ENCODE peak calls at places on chromosomes 2 and 18, in eight cellular contexts. One of them, this sample, is unnamed.
A peak's percentile ranks its signal among the peaks of the same experiment; 100 is the strongest.

GRCh38 chr2:54942373-54942772 is 107.9 kb downstream of the RTN4 start:
- DNase-seq in GM12865: no peak
- DNase-seq in Calu3: no peak
- DNase-seq in uterus: no peak
- DNase-seq in AG09309: no peak
- DNase-seq in neural progenitor cell: no peak
- DNase-seq in A549: no peak
- DNase-seq in Peyer's patch: no peak
- DNase-seq in this sample: no peak

GRCh38 chr18:22827741-22828140 is 105.4 kb upstream of the RBBP8 start:
- DNase-seq in Peyer's patch: no peak
- DNase-seq in Calu3: no peak
- DNase-seq in GM12865: no peak
- DNase-seq in neural progenitor cell: no peak
- DNase-seq in uterus: no peak
- DNase-seq in A549: no peak
- DNase-seq in AG09309: no peak
- DNase-seq in this sample: no peak

GRCh38 chr2:40097691-40098376 is 318.8 kb upstream of the THUMPD2 start:
- DNase-seq in GM12865: no peak
- DNase-seq in AG09309: peak; percentile 63
- DNase-seq in A549: peak; percentile 9
- DNase-seq in neural progenitor cell: no peak
- DNase-seq in Peyer's patch: no peak
- DNase-seq in Calu3: no peak
- DNase-seq in uterus: no peak
- DNase-seq in this sample: no peak

GRCh38 chr2:213216461-213216860 is 65.0 kb upstream of the IKZF2 start:
- DNase-seq in neural progenitor cell: no peak
- DNase-seq in AG09309: no peak
- DNase-seq in Calu3: peak; percentile 5
- DNase-seq in GM12865: no peak
- DNase-seq in A549: no peak
- DNase-seq in Peyer's patch: no peak
- DNase-seq in uterus: no peak
- DNase-seq in this sample: no peak

GRCh38 chr2:218026676-218027425 is 24.1 kb upstream of the TNS1 start:
- DNase-seq in uterus: no peak
- DNase-seq in Peyer's patch: no peak
- DNase-seq in AG09309: no peak
- DNase-seq in neural progenitor cell: no peak
- DNase-seq in Calu3: no peak
- DNase-seq in A549: no peak
- DNase-seq in GM12865: no peak
- DNase-seq in this sample: no peak

GRCh38 chr18:14908541-14908940 is 160.6 kb downstream of the ANKRD30B start:
- DNase-seq in Peyer's patch: no peak
- DNase-seq in GM12865: no peak
- DNase-seq in uterus: no peak
- DNase-seq in Calu3: no peak
- DNase-seq in AG09309: no peak
- DNase-seq in A549: no peak
- DNase-seq in neural progenitor cell: no peak
- DNase-seq in this sample: no peak

GRCh38 chr2:55891671-55892071 is 31.9 kb downstream of the EFEMP1 start:
- DNase-seq in AG09309: no peak
- DNase-seq in uterus: no peak
- DNase-seq in GM12865: no peak
- DNase-seq in A549: no peak
- DNase-seq in Calu3: no peak
- DNase-seq in Peyer's patch: no peak
- DNase-seq in neural progenitor cell: no peak
- DNase-seq in this sample: no peak

GRCh38 chr2:170221317-170222288 is 43.7 kb downstream of the MYO3B start:
- DNase-seq in A549: peak; percentile 9
- DNase-seq in Peyer's patch: no peak
- DNase-seq in AG09309: no peak
- DNase-seq in GM12865: no peak
- DNase-seq in Calu3: no peak
- DNase-seq in uterus: no peak
- DNase-seq in neural progenitor cell: no peak
- DNase-seq in this sample: no peak

GRCh38 chr2:32572030-32572429 is 55.8 kb upstream of the TTC27 start:
- DNase-seq in Peyer's patch: no peak
- DNase-seq in Calu3: no peak
- DNase-seq in AG09309: no peak
- DNase-seq in neural progenitor cell: no peak
- DNase-seq in GM12865: no peak
- DNase-seq in A549: no peak
- DNase-seq in uterus: no peak
- DNase-seq in this sample: no peak

GRCh38 chr2:216761119-216761518 is 65.8 kb upstream of the IGFBP5 start:
- DNase-seq in Calu3: no peak
- DNase-seq in AG09309: no peak
- DNase-seq in uterus: no peak
- DNase-seq in A549: no peak
- DNase-seq in GM12865: no peak
- DNase-seq in neural progenitor cell: no peak
- DNase-seq in Peyer's patch: no peak
- DNase-seq in this sample: no peak

GRCh38 chr2:9650119-9650821 is 19.5 kb upstream of the YWHAQ start:
- DNase-seq in A549: no peak
- DNase-seq in uterus: no peak
- DNase-seq in AG09309: no peak
- DNase-seq in Calu3: no peak
- DNase-seq in GM12865: no peak
- DNase-seq in neural progenitor cell: no peak
- DNase-seq in Peyer's patch: no peak
- DNase-seq in this sample: no peak

GRCh38 chr2:239026711-239027430 is 179.0 kb downstream of the TWIST2 start:
- DNase-seq in Calu3: no peak
- DNase-seq in Peyer's patch: no peak
- DNase-seq in uterus: no peak
- DNase-seq in A549: no peak
- DNase-seq in neural progenitor cell: peak; percentile 62
- DNase-seq in GM12865: no peak
- DNase-seq in AG09309: no peak
- DNase-seq in this sample: no peak

GRCh38 chr2:105786231-105787230 is 41.8 kb downstream of the NCK2 start:
- DNase-seq in A549: no peak
- DNase-seq in neural progenitor cell: no peak
- DNase-seq in Calu3: no peak
- DNase-seq in GM12865: no peak
- DNase-seq in uterus: no peak
- DNase-seq in AG09309: no peak
- DNase-seq in Peyer's patch: no peak
- DNase-seq in this sample: no peak

DNA sequence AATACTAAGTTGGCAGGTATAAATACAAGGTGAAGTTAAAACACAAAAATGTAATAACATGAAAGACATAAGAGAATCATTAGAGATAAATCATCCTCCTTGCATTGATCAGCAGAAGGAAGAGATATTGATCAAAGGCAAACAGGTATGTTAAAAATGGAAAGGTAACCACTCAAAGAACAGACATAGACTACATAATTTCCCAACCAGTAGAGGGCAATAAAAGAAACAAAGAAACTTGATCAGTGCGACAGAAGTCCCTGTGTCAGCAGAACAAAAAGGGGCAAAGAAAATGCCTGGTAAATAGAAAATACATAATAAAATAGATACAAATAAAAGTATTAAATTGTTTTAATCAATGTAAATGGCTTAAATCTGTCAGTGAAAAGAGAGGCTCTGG is 53.6 kb downstream of the FAM228A start:
- DNase-seq in neural progenitor cell: no peak
- DNase-seq in GM12865: no peak
- DNase-seq in A549: peak; percentile 25
- DNase-seq in Calu3: no peak
- DNase-seq in AG09309: no peak
- DNase-seq in uterus: no peak
- DNase-seq in Peyer's patch: no peak
- DNase-seq in this sample: peak; percentile 30
- TF ChIP-seq CTCF in neural progenitor cell: peak; percentile 34
- TF ChIP-seq CTCF in GM12865: peak; percentile 13
- TF ChIP-seq CTCF in A549: peak; percentile 70
- TF ChIP-seq CTCF in Calu3: peak; percentile 34
- TF ChIP-seq CTCF in AG09309: peak; percentile 17
- TF ChIP-seq CTCF in uterus: peak; percentile 5
- TF ChIP-seq CTCF in Peyer's patch: no peak
- TF ChIP-seq CTCF in this sample: no peak

GRCh38 chr2:65429799-65430514 is 2.4 kb downstream of the SPRED2 start:
- DNase-seq in GM12865: no peak
- DNase-seq in Calu3: no peak
- DNase-seq in uterus: peak; percentile 18
- DNase-seq in Peyer's patch: no peak
- DNase-seq in neural progenitor cell: peak; percentile 19
- DNase-seq in A549: no peak
- DNase-seq in AG09309: no peak
- DNase-seq in this sample: no peak

GRCh38 chr2:65430515-65431416 is 1.6 kb downstream of the SPRED2 start:
- DNase-seq in neural progenitor cell: peak; percentile 73
- DNase-seq in Calu3: peak; percentile 70
- DNase-seq in uterus: peak; percentile 50
- DNase-seq in GM12865: peak; percentile 60
- DNase-seq in Peyer's patch: peak; percentile 64
- DNase-seq in A549: peak; percentile 78
- DNase-seq in AG09309: no peak
- DNase-seq in this sample: peak; percentile 50

GRCh38 chr2:65431417-65432226 is 777 bp downstream of the SPRED2 start:
- DNase-seq in Peyer's patch: peak; percentile 57
- DNase-seq in uterus: peak; percentile 40
- DNase-seq in GM12865: peak; percentile 65
- DNase-seq in AG09309: no peak
- DNase-seq in Calu3: peak; percentile 33
- DNase-seq in A549: peak; percentile 49
- DNase-seq in neural progenitor cell: peak; percentile 72
- DNase-seq in this sample: peak; percentile 73

GRCh38 chr2:65434592-65435241 is 2.3 kb upstream of the SPRED2 start:
- DNase-seq in neural progenitor cell: no peak
- DNase-seq in A549: no peak
- DNase-seq in AG09309: no peak
- DNase-seq in GM12865: no peak
- DNase-seq in uterus: no peak
- DNase-seq in Peyer's patch: no peak
- DNase-seq in Calu3: no peak
- DNase-seq in this sample: no peak

DNA sequence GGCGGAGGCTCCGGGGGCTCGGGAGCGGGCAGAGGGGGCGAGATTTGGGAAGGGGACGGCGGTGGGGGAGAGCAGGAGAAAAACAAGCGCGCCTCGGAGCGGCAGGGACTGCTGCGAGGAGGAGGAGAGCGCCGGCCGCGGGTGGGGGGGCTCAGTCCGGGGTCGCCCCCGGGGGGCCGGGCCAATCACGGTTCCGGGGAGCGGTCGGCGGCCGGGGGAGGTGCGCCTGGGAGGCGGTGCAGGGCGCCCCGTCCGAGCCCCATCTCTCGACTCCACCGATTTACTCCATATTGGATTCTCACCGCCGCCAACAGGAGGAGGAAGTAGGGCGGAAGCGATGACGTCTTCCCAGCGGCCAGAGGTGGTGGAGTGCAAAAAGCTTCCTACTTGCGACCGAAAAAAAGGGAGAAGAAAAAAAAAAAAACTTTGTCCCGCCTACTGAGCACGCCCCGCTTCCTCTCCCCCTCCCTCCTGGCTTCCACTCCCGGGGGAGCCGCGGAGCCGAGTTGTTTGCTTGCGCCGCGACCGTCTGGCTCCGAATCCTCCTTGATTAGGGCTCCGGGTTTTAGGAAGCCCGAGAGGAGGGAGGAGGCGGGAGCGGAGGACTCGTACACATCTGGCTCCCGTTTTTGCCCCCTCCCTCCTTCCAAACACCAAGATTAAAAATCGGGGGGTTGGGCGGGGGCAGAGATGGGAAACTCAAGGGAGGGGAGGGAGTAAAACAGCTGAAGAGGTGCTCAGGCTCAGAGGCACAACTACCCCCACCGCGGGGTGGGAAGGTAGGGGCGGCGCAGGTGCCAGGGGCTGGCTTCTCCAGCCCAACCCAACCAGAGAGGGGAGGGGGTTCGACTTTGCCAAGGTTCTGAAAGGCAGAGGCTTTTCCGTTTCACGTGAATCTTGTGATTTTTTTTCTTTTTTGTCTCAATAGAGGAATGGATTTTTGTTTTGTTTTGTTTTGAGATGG is at the start of gene SPRED2:
- DNase-seq in neural progenitor cell: peak; percentile 96
- DNase-seq in GM12865: peak; percentile 83
- DNase-seq in AG09309: peak; percentile 90
- DNase-seq in A549: peak; percentile 96
- DNase-seq in uterus: peak; percentile 93
- DNase-seq in Peyer's patch: peak; percentile 75
- DNase-seq in Calu3: peak; percentile 87
- DNase-seq in this sample: peak; percentile 80
- TF ChIP-seq CTCF in neural progenitor cell: peak; percentile 9
- TF ChIP-seq CTCF in GM12865: peak; percentile 3
- TF ChIP-seq CTCF in AG09309: no peak
- TF ChIP-seq CTCF in A549: peak; percentile 9
- TF ChIP-seq CTCF in uterus: no peak
- TF ChIP-seq CTCF in Peyer's patch: no peak
- TF ChIP-seq CTCF in Calu3: no peak
- TF ChIP-seq CTCF in this sample: no peak

GRCh38 chr2:3001595-3002184 is 375.9 kb downstream of the EIPR1 start:
- DNase-seq in GM12865: peak; percentile 35
- DNase-seq in A549: peak; percentile 42
- DNase-seq in Peyer's patch: no peak
- DNase-seq in uterus: no peak
- DNase-seq in AG09309: no peak
- DNase-seq in Calu3: peak; percentile 7
- DNase-seq in neural progenitor cell: peak; percentile 21
- DNase-seq in this sample: no peak
- TF ChIP-seq CTCF in GM12865: peak; percentile 28
- TF ChIP-seq CTCF in A549: peak; percentile 31
- TF ChIP-seq CTCF in Peyer's patch: no peak
- TF ChIP-seq CTCF in uterus: no peak
- TF ChIP-seq CTCF in AG09309: peak; percentile 31
- TF ChIP-seq CTCF in Calu3: no peak
- TF ChIP-seq CTCF in neural progenitor cell: peak; percentile 16
- TF ChIP-seq CTCF in this sample: no peak

GRCh38 chr2:161119483-161119882 is 40.7 kb upstream of the TANK start:
- DNase-seq in neural progenitor cell: no peak
- DNase-seq in Peyer's patch: no peak
- DNase-seq in GM12865: peak; percentile 34
- DNase-seq in uterus: no peak
- DNase-seq in Calu3: no peak
- DNase-seq in A549: no peak
- DNase-seq in AG09309: no peak
- DNase-seq in this sample: no peak

GRCh38 chr2:161115605-161116097 is 44.6 kb upstream of the TANK start:
- DNase-seq in uterus: no peak
- DNase-seq in GM12865: no peak
- DNase-seq in Peyer's patch: no peak
- DNase-seq in A549: no peak
- DNase-seq in Calu3: no peak
- DNase-seq in AG09309: no peak
- DNase-seq in neural progenitor cell: no peak
- DNase-seq in this sample: no peak

GRCh38 chr2:161116463-161116960 is 43.7 kb upstream of the TANK start:
- DNase-seq in AG09309: no peak
- DNase-seq in neural progenitor cell: no peak
- DNase-seq in A549: no peak
- DNase-seq in GM12865: no peak
- DNase-seq in Calu3: no peak
- DNase-seq in Peyer's patch: no peak
- DNase-seq in uterus: no peak
- DNase-seq in this sample: no peak

GRCh38 chr2:161118722-161119121 is 41.5 kb upstream of the TANK start:
- DNase-seq in Calu3: no peak
- DNase-seq in neural progenitor cell: no peak
- DNase-seq in A549: no peak
- DNase-seq in AG09309: no peak
- DNase-seq in Peyer's patch: no peak
- DNase-seq in uterus: no peak
- DNase-seq in GM12865: no peak
- DNase-seq in this sample: no peak

GRCh38 chr2:161117506-161117905 is 42.7 kb upstream of the TANK start:
- DNase-seq in Calu3: no peak
- DNase-seq in GM12865: no peak
- DNase-seq in A549: no peak
- DNase-seq in uterus: no peak
- DNase-seq in AG09309: no peak
- DNase-seq in Peyer's patch: no peak
- DNase-seq in neural progenitor cell: no peak
- DNase-seq in this sample: no peak
- TF ChIP-seq CTCF in Calu3: no peak
- TF ChIP-seq CTCF in GM12865: no peak
- TF ChIP-seq CTCF in A549: no peak
- TF ChIP-seq CTCF in uterus: no peak
- TF ChIP-seq CTCF in AG09309: no peak
- TF ChIP-seq CTCF in Peyer's patch: no peak
- TF ChIP-seq CTCF in neural progenitor cell: no peak
- TF ChIP-seq CTCF in this sample: no peak

This sample was measured in GM13976.